ENCODE peak calls at places on chromosomes 3 and 15, in seven cellular contexts. U, A, J, R, Q, S and M are unnamed samples.

GRCh38 chr3:97121386-97121785 is 307.0 kb downstream of the EPHA6 start:
- DNase-seq in U (no peak), Q (no peak), R (no peak), J (no peak), A (no peak), S (no peak), M (no peak)

GRCh38 chr3:94046533-94046932 is 16.2 kb downstream of the DHFR2 start:
- DNase-seq in R (no peak), A (no peak), Q (no peak), J (no peak), S (no peak), U (no peak), M (no peak)

GRCh38 chr3:157844770-157845522 is 261.3 kb downstream of the SHOX2 start:
- DNase-seq in A (no peak), S (no peak), Q (no peak), J (no peak), U (no peak), R (peak; percentile 36), M (no peak)

GRCh38 chr15:72838311-72838731 is 54.8 kb upstream of the ADPGK start:
- DNase-seq in S (no peak), A (no peak), R (peak; percentile 63), U (no peak), J (no peak), Q (no peak), M (no peak)

GRCh38 chr3:170839518-170840100 is 30.4 kb downstream of the RPL22L1 start:
- DNase-seq in J (no peak), Q (no peak), A (no peak), R (no peak), U (no peak), S (no peak), M (no peak)

GRCh38 chr3:28916713-28917499 is 364.0 kb upstream of the RBMS3 start:
- DNase-seq in A (peak; percentile 12), Q (no peak), U (peak; percentile 5), S (peak; percentile 62), J (peak; percentile 82), R (peak; percentile 87), M (no peak)

GRCh38 chr3:137347132-137347531 is 389.3 kb downstream of the IL20RB start:
- DNase-seq in Q (no peak), S (no peak), A (no peak), U (no peak), J (no peak), R (no peak), M (peak; percentile 13)

GRCh38 chr3:151976211-151977050 is 103.0 kb downstream of the SUCNR1 start:
- DNase-seq in S (peak; percentile 15), R (peak; percentile 95), U (peak; percentile 95), Q (no peak), A (no peak), J (no peak), M (no peak)

GRCh38 chr15:66716668-66717025 is 14.6 kb downstream of the SMAD6 start:
- DNase-seq in J (no peak), R (no peak), Q (no peak), A (no peak), U (no peak), S (no peak), M (no peak)

GRCh38 chr15:70375006-70375409 is 277.3 kb upstream of the TLE3 start:
- DNase-seq in J (no peak), S (no peak), R (peak; percentile 93), U (no peak), A (no peak), Q (no peak), M (no peak)

GRCh38 chr3:147945968-147946519 is 536.9 kb downstream of the ZIC1 start:
- DNase-seq in R (peak; percentile 85), J (peak; percentile 48), Q (no peak), A (no peak), S (peak; percentile 65), U (peak; percentile 42), M (peak; percentile 25)

GRCh38 chr3:192897005-192897404 is 20.7 kb downstream of the MB21D2 start:
- DNase-seq in U (no peak), R (no peak), S (peak; percentile 62), J (no peak), A (no peak), Q (no peak), M (no peak)

GRCh38 chr3:123606527-123606926 is 21.7 kb upstream of the HACD2 start:
- DNase-seq in A (no peak), Q (no peak), J (no peak), R (no peak), S (no peak), U (no peak), M (no peak)

GRCh38 chr15:53918180-53919079 is 59.8 kb upstream of the UNC13C start:
- DNase-seq in R (no peak), Q (no peak), A (no peak), J (no peak), S (peak; percentile 68), U (no peak), M (no peak)

GRCh38 chr15:55270301-55270700 is 19.3 kb downstream of the RAB27A start:
- DNase-seq in Q (no peak), S (no peak), R (no peak), U (no peak), A (no peak), J (no peak), M (no peak)

GRCh38 chr3:73868688-73869315 is 244.1 kb upstream of the PDZRN3 start:
- DNase-seq in J (no peak), S (peak; percentile 68), U (no peak), A (peak; percentile 20), R (peak; percentile 67), Q (no peak), M (no peak)

GRCh38 chr3:14440531-14441239 is 38.3 kb downstream of the SLC6A6 start:
- DNase-seq in Q (no peak), R (no peak), A (peak; percentile 74), J (peak; percentile 65), U (no peak), S (peak; percentile 70), M (no peak)

GRCh38 chr15:25694238-25694584 is 168.9 kb downstream of the ATP10A start:
- DNase-seq in R (no peak), J (peak; percentile 7), Q (no peak), S (no peak), A (no peak), U (no peak), M (no peak)

GRCh38 chr3:45986303-45986982 is 9.2 kb downstream of the FYCO1 start:
- DNase-seq in A (no peak), Q (no peak), U (peak; percentile 18), J (peak; percentile 63), S (peak; percentile 69), R (peak; percentile 85), M (no peak)

GRCh38 chr15:28120359-28120640 is 21.2 kb upstream of the OCA2 start:
- DNase-seq in Q (no peak), U (no peak), S (no peak), R (no peak), A (no peak), J (no peak), M (no peak)
- H3K27ac ChIP-seq in Q (no peak overlapping the region), U (no peak overlapping the region), S (no peak overlapping the region), R (no peak overlapping the region), A (no peak overlapping the region), J (no peak overlapping the region), M (no peak overlapping the region)

DNA sequence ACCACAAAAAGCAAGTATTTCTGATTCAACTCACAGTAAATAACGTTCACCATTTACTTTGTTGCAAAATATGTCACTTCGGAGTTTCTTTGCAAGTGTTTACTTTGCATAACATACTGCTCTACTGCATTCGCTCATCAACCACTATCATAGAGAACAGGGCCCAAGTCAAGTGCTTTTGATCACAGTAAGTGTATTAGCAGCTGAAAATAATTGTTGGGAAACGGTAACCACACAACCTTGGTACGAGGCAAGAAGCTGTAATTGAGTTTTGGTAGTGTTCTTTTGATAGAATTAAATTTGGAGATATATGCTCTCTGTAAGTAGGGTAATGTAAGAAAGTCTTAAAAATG is 80.1 kb downstream of the SATB1 start:
- DNase-seq in S (no peak), U (no peak), R (no peak), A (no peak), Q (no peak), J (no peak), M (no peak)
- H3K9me3 ChIP-seq in S (no peaks in the 10 kb centered on the region), U (no peaks in the 10 kb centered on the region), R (no peaks in the 10 kb centered on the region), A (no peaks in the 10 kb centered on the region), Q (no peaks in the 10 kb centered on the region), J (no peaks in the 10 kb centered on the region), M (no peaks in the 10 kb centered on the region)

DNA sequence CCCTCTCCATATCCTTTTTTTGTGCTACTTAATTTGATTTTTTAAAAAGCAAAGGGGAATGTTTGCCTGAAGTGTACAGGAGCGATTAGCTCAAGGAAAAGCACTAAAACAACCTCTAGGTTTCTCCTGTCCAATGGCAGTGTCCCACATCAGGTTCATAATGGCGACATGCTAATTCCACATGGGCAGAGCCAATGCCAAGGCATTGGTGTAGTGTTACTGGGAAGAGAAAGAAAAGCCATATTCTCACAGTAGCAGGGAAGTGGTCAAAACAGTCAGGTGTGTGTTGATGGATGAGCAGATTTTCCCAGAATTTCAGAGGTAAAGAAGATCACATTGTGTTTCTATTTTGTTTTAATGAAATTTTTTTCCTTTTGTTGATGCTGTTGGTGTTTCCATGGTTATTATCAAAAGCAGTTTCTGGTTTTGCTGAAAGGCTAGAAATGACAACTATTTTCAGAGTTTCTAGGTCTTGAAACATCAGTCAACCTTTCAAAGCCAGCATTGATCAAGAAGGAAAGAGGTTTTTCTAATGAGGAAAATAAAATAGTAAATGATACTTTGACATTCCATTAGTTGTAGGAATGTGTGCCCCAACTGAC is 65.2 kb downstream of the FNDC3B start:
- DNase-seq in R (no peak), Q (no peak), A (peak; percentile 66), J (no peak), U (no peak), S (no peak), M (peak; percentile 64)
- H3K4me3 ChIP-seq in R (no peak overlapping the region), Q (no peak overlapping the region), A (no peak overlapping the region), J (no peak overlapping the region), U (no peak overlapping the region), S (no peak overlapping the region), M (no peak overlapping the region)

GRCh38 chr15:75637245-75638009 is 2.6 kb downstream of the IMP3 start:
- DNase-seq in A (no peak), J (no peak), U (no peak), S (no peak), R (no peak), Q (no peak), M (no peak)

GRCh38 chr15:75640483-75641175 is 605 bp upstream of the IMP3 start:
- DNase-seq in Q (peak; percentile 65), U (peak; percentile 76), S (peak; percentile 56), R (peak; percentile 69), J (peak; percentile 9), A (no peak), M (no peak)

GRCh38 chr15:75641176-75641498 is 1.1 kb upstream of the IMP3 start:
- DNase-seq in S (no peak), R (no peak), Q (no peak), U (no peak), A (no peak), J (peak; percentile 23), M (no peak)

GRCh38 chr15:75639709-75640482 is at the start of gene IMP3:
- DNase-seq in Q (peak; percentile 93), R (peak; percentile 99), A (peak; percentile 95), S (peak; percentile 98), J (peak; percentile 97), U (peak; percentile 93), M (peak; percentile 95)

DNA sequence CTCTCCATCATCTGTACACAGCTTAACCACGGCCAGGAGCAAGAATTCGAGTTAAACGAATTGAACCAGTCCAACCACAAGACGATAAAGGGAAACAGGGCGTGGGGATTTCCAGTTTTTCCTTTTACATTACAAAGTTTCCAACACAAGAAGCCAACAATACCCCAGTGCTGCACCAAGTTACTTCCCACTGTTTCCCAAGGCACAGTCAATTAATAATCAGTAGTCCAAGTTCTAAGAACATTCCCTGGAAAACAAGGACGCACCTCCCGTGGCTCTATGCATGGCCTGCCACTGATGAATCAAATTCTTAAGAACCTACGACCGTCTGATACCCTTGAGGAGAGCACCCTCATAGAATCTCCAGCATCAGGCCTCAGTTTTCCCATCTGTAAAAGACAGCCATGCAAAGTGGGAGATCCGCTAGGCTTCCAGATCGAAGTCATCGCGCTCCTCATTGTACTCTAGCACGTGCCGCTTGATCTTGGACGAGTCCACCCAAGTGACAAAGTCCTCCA is 774 bp downstream of the IMP3 start:
- DNase-seq in S (no peak), J (no peak), Q (no peak), R (peak; percentile 51), A (no peak), U (no peak), M (no peak)
- H3K27ac ChIP-seq in S (peak overlapping the region; percentile 93), J (peak overlapping the region; percentile 91), Q (peak overlapping the region; percentile 85), R (peak overlapping the region; percentile 89), A (no peak overlapping the region), U (peak overlapping the region; percentile 94), M (no peak overlapping the region)